ENCODE peak calls at places on chromosome 4, in seven cellular contexts. One of them, this sample, is unnamed.
A peak's percentile ranks its signal among the peaks of the same experiment; 100 is the strongest.

GRCh38 chr4:78022517-78022916 is 34.6 kb upstream of the FRAS1 start:
- DNase-seq in dorsolateral prefrontal cortex: no peak
- DNase-seq in caudate nucleus: no peak
- DNase-seq in body of pancreas: no peak
- DNase-seq in heart right ventricle: no peak
- DNase-seq in suprapubic skin: no peak
- DNase-seq in foreskin keratinocyte: no peak
- DNase-seq in this sample: no peak

GRCh38 chr4:183610033-183610432 is 49.0 kb downstream of the RWDD4 start:
- DNase-seq in caudate nucleus: no peak
- DNase-seq in foreskin keratinocyte: peak; percentile 59
- DNase-seq in dorsolateral prefrontal cortex: no peak
- DNase-seq in suprapubic skin: no peak
- DNase-seq in heart right ventricle: no peak
- DNase-seq in body of pancreas: no peak
- DNase-seq in this sample: no peak

GRCh38 chr4:4555916-4556315 is 14.1 kb upstream of the STX18 start:
- DNase-seq in caudate nucleus: no peak
- DNase-seq in heart right ventricle: no peak
- DNase-seq in dorsolateral prefrontal cortex: no peak
- DNase-seq in body of pancreas: no peak
- DNase-seq in suprapubic skin: no peak
- DNase-seq in foreskin keratinocyte: no peak
- DNase-seq in this sample: no peak

GRCh38 chr4:98838977-98839618 is 89.8 kb downstream of the EIF4E start:
- DNase-seq in heart right ventricle: peak; percentile 26
- DNase-seq in body of pancreas: peak; percentile 11
- DNase-seq in dorsolateral prefrontal cortex: no peak
- DNase-seq in foreskin keratinocyte: no peak
- DNase-seq in caudate nucleus: no peak
- DNase-seq in suprapubic skin: no peak
- DNase-seq in this sample: no peak

GRCh38 chr4:131296192-131296591 is 1852.9 kb upstream of the PCDH10 start:
- DNase-seq in caudate nucleus: no peak
- DNase-seq in heart right ventricle: no peak
- DNase-seq in dorsolateral prefrontal cortex: no peak
- DNase-seq in foreskin keratinocyte: no peak
- DNase-seq in body of pancreas: no peak
- DNase-seq in suprapubic skin: no peak
- DNase-seq in this sample: no peak

GRCh38 chr4:46274717-46275116 is 115.2 kb downstream of the GABRA2 start:
- DNase-seq in caudate nucleus: no peak
- DNase-seq in dorsolateral prefrontal cortex: no peak
- DNase-seq in body of pancreas: no peak
- DNase-seq in heart right ventricle: no peak
- DNase-seq in foreskin keratinocyte: no peak
- DNase-seq in suprapubic skin: no peak
- DNase-seq in this sample: no peak

GRCh38 chr4:28351826-28352225 is 1491.2 kb downstream of the STIM2 start:
- DNase-seq in body of pancreas: no peak
- DNase-seq in foreskin keratinocyte: no peak
- DNase-seq in heart right ventricle: no peak
- DNase-seq in suprapubic skin: no peak
- DNase-seq in caudate nucleus: no peak
- DNase-seq in dorsolateral prefrontal cortex: no peak
- DNase-seq in this sample: no peak

GRCh38 chr4:172736046-172736445 is 432.6 kb upstream of the GALNT7 start:
- DNase-seq in dorsolateral prefrontal cortex: no peak
- DNase-seq in heart right ventricle: no peak
- DNase-seq in suprapubic skin: no peak
- DNase-seq in body of pancreas: no peak
- DNase-seq in foreskin keratinocyte: no peak
- DNase-seq in caudate nucleus: no peak
- DNase-seq in this sample: no peak

GRCh38 chr4:159146454-159146853 is 43.6 kb downstream of the RAPGEF2 start:
- DNase-seq in suprapubic skin: no peak
- DNase-seq in foreskin keratinocyte: peak; percentile 16
- DNase-seq in heart right ventricle: no peak
- DNase-seq in caudate nucleus: no peak
- DNase-seq in body of pancreas: no peak
- DNase-seq in dorsolateral prefrontal cortex: no peak
- DNase-seq in this sample: no peak

GRCh38 chr4:19575959-19576358 is 675.7 kb upstream of the SLIT2 start:
- DNase-seq in body of pancreas: no peak
- DNase-seq in heart right ventricle: no peak
- DNase-seq in foreskin keratinocyte: no peak
- DNase-seq in dorsolateral prefrontal cortex: no peak
- DNase-seq in suprapubic skin: no peak
- DNase-seq in caudate nucleus: no peak
- DNase-seq in this sample: no peak

GRCh38 chr4:148563684-148564083 is 121.5 kb upstream of the NR3C2 start:
- DNase-seq in dorsolateral prefrontal cortex: no peak
- DNase-seq in suprapubic skin: no peak
- DNase-seq in body of pancreas: no peak
- DNase-seq in caudate nucleus: no peak
- DNase-seq in foreskin keratinocyte: no peak
- DNase-seq in heart right ventricle: no peak
- DNase-seq in this sample: no peak

GRCh38 chr4:78846258-78846657 is 70.1 kb downstream of the BMP2K start:
- DNase-seq in heart right ventricle: no peak
- DNase-seq in caudate nucleus: no peak
- DNase-seq in suprapubic skin: no peak
- DNase-seq in body of pancreas: no peak
- DNase-seq in dorsolateral prefrontal cortex: no peak
- DNase-seq in foreskin keratinocyte: no peak
- DNase-seq in this sample: no peak

GRCh38 chr4:123034023-123034422 is 111.6 kb upstream of the NUDT6 start:
- DNase-seq in heart right ventricle: no peak
- DNase-seq in foreskin keratinocyte: no peak
- DNase-seq in body of pancreas: no peak
- DNase-seq in suprapubic skin: no peak
- DNase-seq in caudate nucleus: no peak
- DNase-seq in dorsolateral prefrontal cortex: no peak
- DNase-seq in this sample: no peak

GRCh38 chr4:5752803-5753184 is 41.8 kb downstream of the EVC start:
- DNase-seq in suprapubic skin: no peak
- DNase-seq in caudate nucleus: no peak
- DNase-seq in body of pancreas: peak; percentile 85
- DNase-seq in foreskin keratinocyte: no peak
- DNase-seq in heart right ventricle: no peak
- DNase-seq in dorsolateral prefrontal cortex: no peak
- DNase-seq in this sample: no peak

GRCh38 chr4:57854748-57855147 is 744.6 kb upstream of the IGFBP7 start:
- DNase-seq in caudate nucleus: no peak
- DNase-seq in foreskin keratinocyte: no peak
- DNase-seq in dorsolateral prefrontal cortex: no peak
- DNase-seq in suprapubic skin: no peak
- DNase-seq in body of pancreas: no peak
- DNase-seq in heart right ventricle: no peak
- DNase-seq in this sample: no peak

GRCh38 chr4:7415927-7416686 is 18.6 kb downstream of the PSAPL1 start:
- DNase-seq in foreskin keratinocyte: no peak
- DNase-seq in dorsolateral prefrontal cortex: peak; percentile 9
- DNase-seq in heart right ventricle: no peak
- DNase-seq in caudate nucleus: no peak
- DNase-seq in suprapubic skin: peak; percentile 38
- DNase-seq in body of pancreas: peak; percentile 2
- DNase-seq in this sample: no peak

GRCh38 chr4:40594261-40595178 is 35.1 kb downstream of the RBM47 start:
- DNase-seq in foreskin keratinocyte: peak; percentile 72
- DNase-seq in body of pancreas: no peak
- DNase-seq in heart right ventricle: no peak
- DNase-seq in dorsolateral prefrontal cortex: no peak
- DNase-seq in suprapubic skin: no peak
- DNase-seq in caudate nucleus: no peak
- DNase-seq in this sample: no peak

GRCh38 chr4:5341151-5341925 is 290.1 kb downstream of the STK32B start:
- DNase-seq in dorsolateral prefrontal cortex: no peak
- DNase-seq in caudate nucleus: no peak
- DNase-seq in foreskin keratinocyte: no peak
- DNase-seq in body of pancreas: no peak
- DNase-seq in suprapubic skin: no peak
- DNase-seq in heart right ventricle: no peak
- DNase-seq in this sample: no peak

GRCh38 chr4:2350982-2351381 is 67.5 kb downstream of the ZFYVE28 start:
- DNase-seq in dorsolateral prefrontal cortex: no peak
- DNase-seq in caudate nucleus: no peak
- DNase-seq in suprapubic skin: peak; percentile 59
- DNase-seq in heart right ventricle: peak; percentile 0
- DNase-seq in body of pancreas: no peak
- DNase-seq in foreskin keratinocyte: no peak
- DNase-seq in this sample: no peak

GRCh38 chr4:109207060-109207459 is 95.4 kb downstream of the COL25A1 start:
- DNase-seq in heart right ventricle: no peak
- DNase-seq in suprapubic skin: no peak
- DNase-seq in dorsolateral prefrontal cortex: no peak
- DNase-seq in foreskin keratinocyte: peak; percentile 37
- DNase-seq in caudate nucleus: peak; percentile 23
- DNase-seq in body of pancreas: no peak
- DNase-seq in this sample: no peak

GRCh38 chr4:81896936-81897335 is 425.2 kb upstream of the RASGEF1B start:
- DNase-seq in dorsolateral prefrontal cortex: no peak
- DNase-seq in foreskin keratinocyte: peak; percentile 82
- DNase-seq in body of pancreas: no peak
- DNase-seq in heart right ventricle: no peak
- DNase-seq in caudate nucleus: no peak
- DNase-seq in suprapubic skin: no peak
- DNase-seq in this sample: no peak

GRCh38 chr4:38163216-38164006 is 203.2 kb downstream of the PTTG2 start:
- DNase-seq in caudate nucleus: no peak
- DNase-seq in dorsolateral prefrontal cortex: no peak
- DNase-seq in suprapubic skin: no peak
- DNase-seq in body of pancreas: peak; percentile 26
- DNase-seq in heart right ventricle: no peak
- DNase-seq in foreskin keratinocyte: peak; percentile 83
- DNase-seq in this sample: no peak

GRCh38 chr4:146335763-146336412 is 121.5 kb downstream of the REELD1 start:
- DNase-seq in body of pancreas: no peak
- DNase-seq in caudate nucleus: no peak
- DNase-seq in heart right ventricle: no peak
- DNase-seq in suprapubic skin: no peak
- DNase-seq in foreskin keratinocyte: no peak
- DNase-seq in dorsolateral prefrontal cortex: no peak
- DNase-seq in this sample: no peak

GRCh38 chr4:88753658-88754431 is 56.2 kb upstream of the NAP1L5 start:
- DNase-seq in suprapubic skin: no peak
- DNase-seq in foreskin keratinocyte: no peak
- DNase-seq in dorsolateral prefrontal cortex: no peak
- DNase-seq in heart right ventricle: no peak
- DNase-seq in body of pancreas: no peak
- DNase-seq in caudate nucleus: no peak
- DNase-seq in this sample: no peak

GRCh38 chr4:88751258-88752075 is 53.8 kb upstream of the NAP1L5 start:
- DNase-seq in caudate nucleus: no peak
- DNase-seq in body of pancreas: no peak
- DNase-seq in dorsolateral prefrontal cortex: no peak
- DNase-seq in heart right ventricle: no peak
- DNase-seq in suprapubic skin: no peak
- DNase-seq in foreskin keratinocyte: no peak
- DNase-seq in this sample: no peak

GRCh38 chr4:88752076-88752463 is 54.4 kb upstream of the NAP1L5 start:
- DNase-seq in foreskin keratinocyte: no peak
- DNase-seq in dorsolateral prefrontal cortex: no peak
- DNase-seq in heart right ventricle: no peak
- DNase-seq in body of pancreas: no peak
- DNase-seq in suprapubic skin: no peak
- DNase-seq in caudate nucleus: no peak
- DNase-seq in this sample: no peak

GRCh38 chr4:88750369-88750768 is 52.7 kb upstream of the NAP1L5 start:
- DNase-seq in body of pancreas: no peak
- DNase-seq in caudate nucleus: no peak
- DNase-seq in suprapubic skin: no peak
- DNase-seq in foreskin keratinocyte: no peak
- DNase-seq in dorsolateral prefrontal cortex: no peak
- DNase-seq in heart right ventricle: no peak
- DNase-seq in this sample: no peak

DNA sequence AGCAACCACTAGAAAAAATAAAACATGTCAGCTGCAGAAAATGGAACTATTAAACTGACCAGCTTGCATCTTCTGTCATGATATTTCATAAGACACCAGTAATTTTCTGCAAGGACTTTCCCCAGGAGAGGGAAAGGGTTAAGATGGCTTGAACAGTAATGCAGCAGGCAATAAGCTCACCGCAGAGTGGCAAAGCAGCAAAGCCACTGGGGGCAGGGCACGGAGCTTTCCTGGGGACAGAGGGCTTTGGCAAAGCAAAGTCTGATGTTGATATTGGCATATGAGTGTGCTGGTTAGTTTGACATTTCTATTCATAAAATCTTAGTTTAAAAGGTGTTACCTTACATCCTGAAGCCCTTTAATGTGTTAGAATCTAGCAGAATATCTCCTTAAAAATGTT is 55.1 kb upstream of the NAP1L5 start:
- DNase-seq in caudate nucleus: no peak
- DNase-seq in body of pancreas: peak; percentile 44
- DNase-seq in suprapubic skin: no peak
- DNase-seq in foreskin keratinocyte: no peak
- DNase-seq in dorsolateral prefrontal cortex: no peak
- DNase-seq in heart right ventricle: no peak
- DNase-seq in this sample: no peak
- H3K27ac ChIP-seq in caudate nucleus: no peak overlapping the region
- H3K27ac ChIP-seq in body of pancreas: peak overlapping the region; percentile 64
- H3K27ac ChIP-seq in suprapubic skin: no peak overlapping the region
- H3K27ac ChIP-seq in foreskin keratinocyte: no peak overlapping the region
- H3K27ac ChIP-seq in dorsolateral prefrontal cortex: no peak overlapping the region
- H3K27ac ChIP-seq in heart right ventricle: no peak overlapping the region
- H3K27ac ChIP-seq in this sample: no peak overlapping the region

GRCh38 chr4:177558995-177559394 is 116.8 kb upstream of the AGA start:
- DNase-seq in suprapubic skin: no peak
- DNase-seq in heart right ventricle: no peak
- DNase-seq in body of pancreas: no peak
- DNase-seq in dorsolateral prefrontal cortex: no peak
- DNase-seq in caudate nucleus: no peak
- DNase-seq in foreskin keratinocyte: no peak
- DNase-seq in this sample: no peak
- H3K27ac ChIP-seq in suprapubic skin: no peak overlapping the region
- H3K27ac ChIP-seq in heart right ventricle: no peak overlapping the region
- H3K27ac ChIP-seq in body of pancreas: no peak overlapping the region
- H3K27ac ChIP-seq in dorsolateral prefrontal cortex: no peak overlapping the region
- H3K27ac ChIP-seq in caudate nucleus: no peak overlapping the region
- H3K27ac ChIP-seq in foreskin keratinocyte: no peak overlapping the region
- H3K27ac ChIP-seq in this sample: no peak overlapping the region

GRCh38 chr4:25098964-25099843 is 61.0 kb downstream of the SEPSECS start:
- DNase-seq in foreskin keratinocyte: peak; percentile 25
- DNase-seq in dorsolateral prefrontal cortex: no peak
- DNase-seq in caudate nucleus: no peak
- DNase-seq in body of pancreas: peak; percentile 20
- DNase-seq in suprapubic skin: no peak
- DNase-seq in heart right ventricle: peak; percentile 80
- DNase-seq in this sample: no peak
- H3K27ac ChIP-seq in foreskin keratinocyte: no peak overlapping the region
- H3K27ac ChIP-seq in dorsolateral prefrontal cortex: no peak overlapping the region
- H3K27ac ChIP-seq in caudate nucleus: no peak overlapping the region
- H3K27ac ChIP-seq in body of pancreas: no peak overlapping the region
- H3K27ac ChIP-seq in suprapubic skin: no peak overlapping the region
- H3K27ac ChIP-seq in heart right ventricle: peak overlapping the region; percentile 71
- H3K27ac ChIP-seq in this sample: no peak overlapping the region

GRCh38 chr4:18480342-18480741 is 458.8 kb upstream of the LCORL start:
- DNase-seq in suprapubic skin: no peak
- DNase-seq in foreskin keratinocyte: no peak
- DNase-seq in dorsolateral prefrontal cortex: no peak
- DNase-seq in heart right ventricle: no peak
- DNase-seq in caudate nucleus: no peak
- DNase-seq in body of pancreas: no peak
- DNase-seq in this sample: no peak

GRCh38 chr4:18480928-18481327 is 459.4 kb upstream of the LCORL start:
- DNase-seq in suprapubic skin: no peak
- DNase-seq in dorsolateral prefrontal cortex: no peak
- DNase-seq in body of pancreas: no peak
- DNase-seq in caudate nucleus: no peak
- DNase-seq in heart right ventricle: no peak
- DNase-seq in foreskin keratinocyte: no peak
- DNase-seq in this sample: no peak

GRCh38 chr4:18479825-18480224 is 458.3 kb upstream of the LCORL start:
- DNase-seq in caudate nucleus: no peak
- DNase-seq in dorsolateral prefrontal cortex: no peak
- DNase-seq in suprapubic skin: no peak
- DNase-seq in heart right ventricle: no peak
- DNase-seq in foreskin keratinocyte: no peak
- DNase-seq in body of pancreas: no peak
- DNase-seq in this sample: no peak
- H3K27ac ChIP-seq in caudate nucleus: no peak overlapping the region
- H3K27ac ChIP-seq in dorsolateral prefrontal cortex: no peak overlapping the region
- H3K27ac ChIP-seq in suprapubic skin: no peak overlapping the region
- H3K27ac ChIP-seq in heart right ventricle: no peak overlapping the region
- H3K27ac ChIP-seq in foreskin keratinocyte: no peak overlapping the region
- H3K27ac ChIP-seq in body of pancreas: peak overlapping the region; percentile 63
- H3K27ac ChIP-seq in this sample: no peak overlapping the region